ENCODE peak calls at places on chromosomes 4 and X, in four cellular contexts. X is NCI-H526, S is nephron progenitor cell, L is endothelial cell. K is an unnamed sample.

GRCh38 chr4:74624351-74625151 is 169.8 kb downstream of the BTC start:
- DNase-seq in X (no peak), L (no peak), S (no peak), K (peak)

GRCh38 chrX:31316340-31316991 is 244.6 kb upstream of the FTHL17 start:
- DNase-seq in S (no peak), X (no peak), L (no peak), K (no peak)

GRCh38 chrX:109635151-109635550 is 10.2 kb upstream of the KCNE5 start:
- DNase-seq in X (peak), L (no peak), S (peak), K (peak)

GRCh38 chrX:136822337-136823095 is 41.8 kb upstream of the ARHGEF6 start:
- DNase-seq in L (no peak), X (no peak), S (no peak), K (no peak)

GRCh38 chr4:160580581-160580980 is 1477.7 kb downstream of the RAPGEF2 start:
- DNase-seq in S (no peak), L (no peak), X (no peak), K (no peak)

GRCh38 chr4:24645765-24646550 is 61.6 kb upstream of the DHX15 start:
- DNase-seq in L (no peak), S (no peak), X (peak), K (no peak)

GRCh38 chr4:60757986-60758385 is 442.1 kb upstream of the ADGRL3 start:
- DNase-seq in X (no peak), S (no peak), L (no peak), K (no peak)

GRCh38 chrX:39894626-39895025 is 203.1 kb downstream of the BCOR start:
- DNase-seq in L (peak), S (no peak), X (peak), K (no peak)

GRCh38 chr4:82643994-82644730 is 82.4 kb upstream of the TMEM150C start:
- DNase-seq in S (no peak), X (no peak), L (no peak), K (no peak)

GRCh38 chrX:69741706-69742105 is 125.8 kb downstream of the EDA start:
- DNase-seq in L (no peak), S (no peak), X (no peak), K (no peak)

GRCh38 chr4:6943012-6943869 is 33.6 kb downstream of the TBC1D14 start:
- DNase-seq in L (no peak), S (no peak), X (no peak), K (peak)

GRCh38 chr4:186557486-186557885 is 2.1 kb upstream of the MTNR1A start:
- DNase-seq in L (no peak), X (no peak), S (peak), K (no peak)

GRCh38 chr4:152591876-152592275 is 56.0 kb upstream of the FBXW7 start:
- DNase-seq in L (no peak), S (no peak), X (no peak), K (no peak)

GRCh38 chrX:21838937-21839333 is 482 bp upstream of the MBTPS2 start:
- DNase-seq in L (no peak), S (no peak), X (peak), K (no peak)

GRCh38 chrX:42246814-42247213 is 323.5 kb upstream of the CASK start:
- DNase-seq in X (no peak), S (no peak), L (no peak), K (no peak)

GRCh38 chrX:54922547-54922946 is 1.9 kb downstream of the TRO start:
- DNase-seq in X (no peak), S (no peak), L (no peak), K (no peak)

GRCh38 chr4:180828455-180829018 is 1414.7 kb upstream of the TENM3 start:
- DNase-seq in X (peak), L (peak), S (peak), K (peak)

GRCh38 chr4:140330311-140330900 is 43.0 kb upstream of the SCOC start:
- DNase-seq in L (no peak), S (no peak), X (peak), K (peak)

GRCh38 chrX:149871940-149872339 is 9.0 kb upstream of the MAGEA8 start:
- DNase-seq in L (peak), X (peak), S (peak), K (peak)

GRCh38 chrX:119954374-119954773 is 10.8 kb upstream of the NKAP start:
- DNase-seq in S (no peak), X (no peak), L (no peak), K (no peak)

GRCh38 chr4:57504139-57504538 is 394.0 kb upstream of the IGFBP7 start:
- DNase-seq in L (no peak), S (no peak), X (no peak), K (no peak)

GRCh38 chrX:51776851-51777250 is 33.6 kb downstream of the GSPT2 start:
- DNase-seq in L (no peak), S (no peak), X (no peak), K (peak)

GRCh38 chrX:8067754-8068469 is 103.2 kb downstream of the VCX2 start:
- DNase-seq in X (no peak), S (no peak), L (no peak), K (no peak)

GRCh38 chr4:56655209-56655626 is 25.9 kb downstream of the HOPX start:
- DNase-seq in L (peak), X (peak), S (peak), K (peak)

GRCh38 chrX:154797006-154797405 is 8.3 kb downstream of the MPP1 start:
- DNase-seq in L (no peak), X (no peak), S (no peak), K (peak)

GRCh38 chr4:93031431-93032098 is 727.8 kb downstream of the GRID2 start:
- DNase-seq in L (no peak), X (no peak), S (no peak), K (no peak)

GRCh38 chr4:174669278-174669677 is 147.0 kb upstream of the HPGD start:
- DNase-seq in S (no peak), X (no peak), L (no peak), K (no peak)

GRCh38 chrX:46961574-46962279 is 49.5 kb downstream of the JADE3 start:
- DNase-seq in L (no peak), X (peak), S (no peak), K (no peak)

GRCh38 chr4:73661646-73662119 is 41.4 kb upstream of the RASSF6 start:
- DNase-seq in S (no peak), L (no peak), X (no peak), K (peak)

GRCh38 chr4:169618286-169618685 is 2.1 kb upstream of the CLCN3 start:
- DNase-seq in L (no peak), X (no peak), S (no peak), K (no peak)